ENCODE peak calls at places on chromosomes 13 and 19, in eight cellular contexts. One of them, this sample, is unnamed.

GRCh38 chr19:30388819-30389218 is 16.6 kb downstream of the ZNF536 start:
- DNase-seq in lower leg skin: no peak
- DNase-seq in upper lobe of left lung: no peak
- DNase-seq in LoVo: no peak
- DNase-seq in cardiac fibroblast: no peak
- DNase-seq in Calu3: no peak
- DNase-seq in fibroblast of pulmonary artery: no peak
- DNase-seq in endothelial cell: no peak
- DNase-seq in this sample: no peak

GRCh38 chr13:45623516-45624090 is 8.1 kb upstream of the ERICH6B start:
- DNase-seq in Calu3: no peak
- DNase-seq in upper lobe of left lung: no peak
- DNase-seq in endothelial cell: no peak
- DNase-seq in fibroblast of pulmonary artery: peak
- DNase-seq in LoVo: peak
- DNase-seq in cardiac fibroblast: peak
- DNase-seq in lower leg skin: no peak
- DNase-seq in this sample: no peak

GRCh38 chr19:46913852-46914430 is 53.1 kb downstream of the ARHGAP35 start:
- DNase-seq in cardiac fibroblast: no peak
- DNase-seq in endothelial cell: no peak
- DNase-seq in upper lobe of left lung: no peak
- DNase-seq in lower leg skin: no peak
- DNase-seq in Calu3: no peak
- DNase-seq in LoVo: peak
- DNase-seq in fibroblast of pulmonary artery: no peak
- DNase-seq in this sample: no peak

GRCh38 chr13:97018029-97018819 is 23.9 kb upstream of the OXGR1 start:
- DNase-seq in Calu3: no peak
- DNase-seq in cardiac fibroblast: peak
- DNase-seq in fibroblast of pulmonary artery: peak
- DNase-seq in lower leg skin: no peak
- DNase-seq in upper lobe of left lung: no peak
- DNase-seq in endothelial cell: peak
- DNase-seq in LoVo: peak
- DNase-seq in this sample: no peak

GRCh38 chr19:50478901-50479715 is 2.5 kb upstream of the GARIN5A start:
- DNase-seq in endothelial cell: no peak
- DNase-seq in lower leg skin: no peak
- DNase-seq in fibroblast of pulmonary artery: peak
- DNase-seq in upper lobe of left lung: no peak
- DNase-seq in LoVo: no peak
- DNase-seq in cardiac fibroblast: peak
- DNase-seq in Calu3: peak
- DNase-seq in this sample: no peak

GRCh38 chr13:79647518-79647917 is 166.6 kb downstream of the NDFIP2 start:
- DNase-seq in lower leg skin: no peak
- DNase-seq in upper lobe of left lung: no peak
- DNase-seq in cardiac fibroblast: peak
- DNase-seq in Calu3: no peak
- DNase-seq in LoVo: no peak
- DNase-seq in endothelial cell: no peak
- DNase-seq in fibroblast of pulmonary artery: peak
- DNase-seq in this sample: no peak

GRCh38 chr19:6062274-6062673 is 48.0 kb downstream of the RFX2 start:
- DNase-seq in fibroblast of pulmonary artery: peak
- DNase-seq in lower leg skin: peak
- DNase-seq in upper lobe of left lung: peak
- DNase-seq in Calu3: no peak
- DNase-seq in endothelial cell: no peak
- DNase-seq in cardiac fibroblast: peak
- DNase-seq in LoVo: no peak
- DNase-seq in this sample: peak

GRCh38 chr13:112231451-112232083 is 144.6 kb upstream of the SPACA7 start:
- DNase-seq in lower leg skin: peak
- DNase-seq in LoVo: no peak
- DNase-seq in fibroblast of pulmonary artery: no peak
- DNase-seq in cardiac fibroblast: no peak
- DNase-seq in upper lobe of left lung: no peak
- DNase-seq in endothelial cell: no peak
- DNase-seq in Calu3: no peak
- DNase-seq in this sample: no peak

GRCh38 chr19:49338691-49339363 is 3.6 kb downstream of the CD37 start:
- DNase-seq in cardiac fibroblast: peak
- DNase-seq in upper lobe of left lung: peak
- DNase-seq in fibroblast of pulmonary artery: peak
- DNase-seq in LoVo: peak
- DNase-seq in endothelial cell: peak
- DNase-seq in lower leg skin: peak
- DNase-seq in Calu3: peak
- DNase-seq in this sample: peak

GRCh38 chr13:51221674-51222509 is at the start of gene FAM124A:
- DNase-seq in fibroblast of pulmonary artery: no peak
- DNase-seq in cardiac fibroblast: no peak
- DNase-seq in endothelial cell: peak
- DNase-seq in Calu3: peak
- DNase-seq in lower leg skin: peak
- DNase-seq in upper lobe of left lung: peak
- DNase-seq in LoVo: peak
- DNase-seq in this sample: no peak

This sample was measured in thoracic aorta.